ENCODE peak calls at places on chromosomes 1 and 21, in eight cellular contexts. Q, N, W, Y, E, K, T and G are unnamed samples.

GRCh38 chr1:85624361-85624760 is 43.8 kb downstream of the CCN1 start:
- DNase-seq in W (no peak), K (no peak), N (no peak), E (no peak), Q (no peak), T (no peak), Y (no peak), G (no peak)

GRCh38 chr1:240888039-240888786 is 276.3 kb upstream of the GREM2 start:
- DNase-seq in N (peak), E (peak), K (peak), Q (peak), Y (peak), W (peak), T (no peak), G (no peak)

GRCh38 chr21:45753445-45753844 is 109.9 kb downstream of the PCBP3 start:
- DNase-seq in Q (no peak), Y (no peak), E (no peak), W (no peak), N (no peak), T (no peak), K (no peak), G (no peak)

GRCh38 chr1:201916649-201917249 is 28.1 kb downstream of the SHISA4 start:
- DNase-seq in Q (no peak), Y (peak), T (no peak), W (no peak), K (no peak), N (peak), E (peak), G (no peak)

GRCh38 chr1:117857434-117857833 is 72.0 kb downstream of the GDAP2 start:
- DNase-seq in E (no peak), W (no peak), K (no peak), Y (peak), T (no peak), Q (no peak), N (no peak), G (no peak)

GRCh38 chr21:46667735-46668380 is 32.4 kb downstream of the PRMT2 start:
- DNase-seq in Q (peak), Y (peak), W (peak), E (peak), T (no peak), N (no peak), K (no peak), G (no peak)

GRCh38 chr1:220884109-220884980 is 5.1 kb downstream of the HLX start:
- DNase-seq in Y (no peak), T (no peak), N (no peak), Q (peak), W (peak), K (no peak), E (no peak), G (no peak)

GRCh38 chr1:22262583-22262982 is 119.7 kb upstream of the WNT4 start:
- DNase-seq in T (no peak), Y (no peak), N (peak), K (no peak), Q (peak), W (no peak), E (no peak), G (no peak)

GRCh38 chr1:25900209-25900608 is 6.0 kb downstream of the STMN1 start:
- DNase-seq in T (no peak), W (no peak), Q (no peak), N (no peak), K (no peak), Y (no peak), E (no peak), G (no peak)

DNA sequence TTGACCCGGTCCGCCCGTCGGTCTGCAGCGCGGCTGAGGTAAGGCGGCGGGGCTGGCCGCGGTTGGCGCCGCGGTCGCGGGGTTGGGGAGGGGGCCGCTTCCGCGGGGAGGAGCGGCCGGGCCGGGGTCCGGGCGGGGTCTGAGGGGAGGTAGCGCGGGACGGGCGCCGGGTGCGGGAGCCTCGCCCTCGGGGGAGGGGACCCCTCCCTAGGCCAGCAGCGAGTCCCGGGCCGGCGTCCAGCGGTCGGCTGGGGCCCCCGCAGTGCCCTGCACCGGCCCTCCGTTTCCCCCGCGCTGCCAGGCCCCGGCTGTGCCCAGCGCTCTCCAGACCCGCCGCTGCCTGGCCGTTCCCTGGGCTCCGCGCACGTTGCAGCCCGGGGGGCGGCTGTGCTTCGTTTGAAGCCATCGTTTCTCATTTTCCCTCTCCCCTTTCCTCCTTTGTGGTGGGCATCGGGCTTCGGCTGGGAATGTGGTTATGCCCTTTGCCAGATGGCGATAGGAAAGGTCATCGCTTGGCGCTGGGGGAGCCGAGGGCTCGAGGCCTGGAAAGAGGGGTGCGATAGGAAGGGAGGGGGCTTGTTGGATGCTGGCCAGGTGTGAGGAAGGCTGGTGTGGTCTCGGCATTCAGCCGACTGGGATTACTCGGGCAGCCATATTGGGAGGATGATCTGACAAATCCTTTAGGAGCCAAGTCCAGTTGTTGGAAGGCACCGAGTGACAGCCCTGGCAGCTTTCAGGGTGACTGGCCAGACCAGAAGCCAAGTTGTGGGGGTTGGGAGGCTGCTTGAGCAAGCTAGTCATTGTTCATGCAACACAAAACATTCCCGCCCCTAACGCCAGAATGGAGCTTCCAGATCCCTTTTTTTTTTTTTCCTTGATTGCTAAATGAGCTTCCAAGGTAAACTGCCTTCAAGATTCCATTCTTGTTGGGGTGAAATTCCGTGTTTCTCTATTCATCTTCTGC is 753 bp downstream of the KIF1B start:
- DNase-seq in E (peak), W (peak), T (no peak), Q (peak), K (peak), N (peak), Y (peak), G (no peak)
- TF ChIP-seq POLR2AphosphoS5 in E (no peak), W (no peak), T (no peak), Q (no peak), K (peak), N (no peak), Y (no peak), G (peak)

GRCh38 chr21:42654179-42654912 is 925 bp downstream of the PDE9A start:
- DNase-seq in N (no peak), E (no peak), K (no peak), Y (peak), W (peak), Q (peak), T (no peak), G (no peak)
- H3K27ac ChIP-seq in N (no peak), E (no peak), K (peak), Y (no peak), W (no peak), Q (no peak), T (no peak), G (peak)

GRCh38 chr1:3070654-3071506 is 1.9 kb downstream of the PRDM16 start:
- DNase-seq in Y (no peak), N (no peak), T (no peak), W (peak), K (no peak), E (no peak), Q (peak), G (no peak)

GRCh38 chr1:3070304-3070653 is 1.3 kb downstream of the PRDM16 start:
- DNase-seq in K (no peak), N (no peak), W (peak), Q (no peak), T (no peak), E (no peak), Y (no peak), G (no peak)

GRCh38 chr1:3068400-3069361 is at the start of gene PRDM16:
- DNase-seq in N (no peak), K (peak), Y (no peak), E (no peak), W (peak), Q (peak), T (no peak), G (no peak)

GRCh38 chr1:3067671-3068399 is 1.2 kb upstream of the PRDM16 start:
- DNase-seq in N (no peak), E (no peak), Y (no peak), Q (peak), K (no peak), W (peak), T (no peak), G (no peak)

DNA sequence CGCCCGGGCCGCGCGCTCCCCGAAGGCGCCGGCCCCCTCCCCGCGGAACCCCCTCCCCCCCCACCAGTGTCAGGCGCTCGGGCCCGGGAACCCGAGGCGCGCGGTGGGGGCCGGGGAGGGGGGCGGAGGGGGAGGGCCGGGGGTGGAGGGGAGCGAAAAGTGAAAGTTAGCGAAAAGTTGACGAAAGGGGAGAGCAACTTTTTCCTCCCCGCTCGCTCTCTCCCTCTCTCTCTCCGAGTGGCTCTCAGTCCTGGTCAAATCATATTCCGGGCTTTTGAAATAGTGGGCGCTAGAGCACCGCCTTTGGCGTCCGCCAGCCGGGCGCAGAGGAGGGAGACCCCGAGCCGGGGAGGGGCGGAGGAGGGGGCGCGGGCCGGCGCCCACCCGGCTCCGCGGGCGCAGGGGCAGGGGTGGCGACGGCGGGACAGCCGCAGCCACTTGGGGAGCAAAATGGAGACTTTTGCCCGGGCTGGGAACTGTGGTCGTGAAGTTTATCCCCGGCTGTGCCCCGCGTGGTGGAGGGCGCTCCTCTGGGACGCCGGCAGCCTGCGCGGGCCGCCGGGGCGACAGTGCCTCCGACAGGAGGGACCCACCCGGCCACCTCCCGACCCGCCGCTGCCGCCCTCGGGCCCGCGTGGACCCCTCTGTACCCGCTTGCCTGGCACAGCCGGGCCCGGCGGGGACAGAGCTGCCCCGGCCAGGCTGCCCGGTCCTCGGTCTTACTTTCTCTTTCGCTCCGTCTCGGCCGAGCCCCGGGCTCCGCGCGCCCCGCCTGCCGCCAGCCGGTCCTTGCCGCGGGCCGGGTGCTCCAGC is 694 bp downstream of the PRDM16 start:
- DNase-seq in E (peak), Y (peak), Q (peak), K (peak), W (peak), T (no peak), N (no peak), G (no peak)
- TF ChIP-seq EZH2 in E (no peak), Y (no peak), Q (peak), K (no peak), W (no peak), T (no peak), N (no peak), G (no peak)

GRCh38 chr1:39089811-39090519 is 63.8 kb downstream of the NDUFS5 start:
- DNase-seq in E (no peak), K (no peak), T (no peak), W (no peak), Y (no peak), Q (no peak), N (no peak), G (no peak)
- TF ChIP-seq POLR2AphosphoS5 in E (no peak), K (no peak), T (no peak), W (no peak), Y (no peak), Q (no peak), N (no peak), G (no peak)

GRCh38 chr1:154940880-154941228 is 4.3 kb upstream of the PMVK start:
- DNase-seq in E (no peak), K (no peak), Q (no peak), N (no peak), W (no peak), T (no peak), Y (no peak), G (no peak)
- H3K27ac ChIP-seq in E (no peak), K (no peak), Q (no peak), N (no peak), W (no peak), T (peak), Y (peak), G (peak)

GRCh38 chr1:63073530-63074306 is 248.6 kb upstream of the FOXD3 start:
- DNase-seq in E (no peak), N (no peak), Y (no peak), K (no peak), Q (peak), T (no peak), W (peak), G (no peak)
- TF ChIP-seq EZH2 in E (no peak), N (no peak), Y (no peak), K (no peak), Q (no peak), T (no peak), W (no peak), G (no peak)

GRCh38 chr1:159996653-159997052 is 35.1 kb downstream of the PIGM start:
- DNase-seq in E (no peak), K (no peak), N (no peak), Y (no peak), T (no peak), W (peak), Q (no peak), G (no peak)
- TF ChIP-seq POLR2AphosphoS5 in E (no peak), K (no peak), N (no peak), Y (no peak), T (no peak), W (no peak), Q (no peak), G (no peak)

DNA sequence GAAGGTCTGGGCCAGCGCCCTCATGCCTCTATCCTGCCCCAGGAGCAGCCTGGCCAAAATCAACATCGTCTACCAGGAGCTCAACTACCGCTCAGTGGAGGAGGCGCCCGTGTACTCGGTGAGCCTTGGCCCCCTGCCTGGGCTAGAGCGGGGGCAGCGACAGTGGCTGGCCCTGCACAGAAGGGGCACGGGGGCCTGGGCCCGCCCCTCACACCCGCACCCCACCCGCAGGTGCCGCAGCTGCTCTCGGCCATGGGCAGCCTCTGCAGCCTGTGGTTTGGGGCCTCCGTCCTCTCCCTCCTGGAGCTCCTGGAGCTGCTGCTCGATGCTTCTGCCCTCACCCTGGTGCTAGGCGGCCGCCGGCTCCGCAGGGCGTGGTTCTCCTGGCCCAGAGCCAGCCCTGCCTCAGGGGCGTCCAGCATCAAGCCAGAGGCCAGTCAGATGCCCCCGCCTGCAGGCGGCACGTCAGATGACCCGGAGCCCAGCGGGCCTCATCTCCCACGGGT is 10.8 kb downstream of the SCNN1D start:
- DNase-seq in N (peak), K (no peak), E (no peak), W (no peak), Q (no peak), T (no peak), Y (no peak), G (no peak)
- H3K27ac ChIP-seq in N (no peak), K (peak), E (no peak), W (no peak), Q (no peak), T (no peak), Y (no peak), G (no peak)